ENCODE peak calls at places on chromosomes 11 and 22, in four cellular contexts. C, I, H and E are unnamed samples.

GRCh38 chr22:46968359-46968740 is 205.9 kb downstream of the TBC1D22A start:
- DNase-seq in C (no peak), I (no peak), H (no peak), E (no peak)

GRCh38 chr11:12087075-12087775 is 23.2 kb upstream of the MICAL2 start:
- DNase-seq in C (peak; percentile 90), I (peak; percentile 71), H (peak; percentile 87), E (no peak)

GRCh38 chr22:21013742-21014201 is 1.2 kb upstream of the P2RX6 start:
- DNase-seq in C (no peak), I (no peak), H (no peak), E (no peak)

GRCh38 chr22:38718414-38718813 is 12.7 kb downstream of the GTPBP1 start:
- DNase-seq in C (peak; percentile 96), I (peak; percentile 66), H (peak; percentile 76), E (peak; percentile 86)

GRCh38 chr11:208177-208916 is 839 bp downstream of the RIC8A start:
- DNase-seq in C (peak; percentile 93), I (peak; percentile 50), H (peak; percentile 74), E (peak; percentile 93)

GRCh38 chr11:77101043-77101537 is 1.6 kb upstream of the OMP start:
- DNase-seq in C (peak; percentile 65), I (no peak), H (peak; percentile 23), E (no peak)

GRCh38 chr11:126053340-126054286 is 9.1 kb downstream of the CDON start:
- DNase-seq in C (no peak), I (no peak), H (no peak), E (no peak)

GRCh38 chr11:122659676-122660571 is 4.4 kb downstream of the UBASH3B start:
- DNase-seq in C (no peak), I (no peak), H (no peak), E (no peak)

GRCh38 chr22:32426881-32427280 is 14.8 kb upstream of the RTCB start:
- DNase-seq in C (no peak), I (no peak), H (no peak), E (no peak)

GRCh38 chr11:47991266-47991830 is 11.0 kb downstream of the PTPRJ start:
- DNase-seq in C (no peak), I (peak; percentile 56), H (peak; percentile 67), E (peak; percentile 59)

GRCh38 chr22:40218723-40219294 is 41.1 kb downstream of the TNRC6B start:
- DNase-seq in C (no peak), I (no peak), H (no peak), E (peak; percentile 46)

GRCh38 chr11:926341-926916 is 759 bp downstream of the AP2A2 start:
- DNase-seq in C (peak; percentile 85), I (peak; percentile 59), H (peak; percentile 66), E (peak; percentile 60)

GRCh38 chr11:133778161-133778560 is 67.2 kb downstream of the SPATA19 start:
- DNase-seq in C (no peak), I (no peak), H (no peak), E (no peak)

GRCh38 chr11:3109434-3109833 is 52.2 kb upstream of the CARS1 start:
- DNase-seq in C (no peak), I (no peak), H (no peak), E (no peak)

GRCh38 chr22:39148727-39149535 is 3.5 kb downstream of the CBX7 start:
- DNase-seq in C (no peak), I (no peak), H (no peak), E (peak; percentile 22)

GRCh38 chr11:61650781-61651571 is 29.2 kb upstream of the DAGLA start:
- DNase-seq in C (no peak), I (no peak), H (no peak), E (peak; percentile 62)

GRCh38 chr11:627273-627585 is 248 bp upstream of the SCT start:
- DNase-seq in C (no peak), I (no peak), H (no peak), E (no peak)

GRCh38 chr22:36819112-36819511 is 2.3 kb upstream of the PVALB start:
- DNase-seq in C (no peak), I (no peak), H (no peak), E (no peak)

GRCh38 chr11:69352715-69353325 is 58.9 kb downstream of the MYEOV start:
- DNase-seq in C (peak; percentile 95), I (peak; percentile 97), H (peak; percentile 93), E (peak; percentile 54)

GRCh38 chr11:12291313-12291712 is 86.1 kb upstream of the PARVA start:
- DNase-seq in C (no peak), I (no peak), H (no peak), E (no peak)

DNA sequence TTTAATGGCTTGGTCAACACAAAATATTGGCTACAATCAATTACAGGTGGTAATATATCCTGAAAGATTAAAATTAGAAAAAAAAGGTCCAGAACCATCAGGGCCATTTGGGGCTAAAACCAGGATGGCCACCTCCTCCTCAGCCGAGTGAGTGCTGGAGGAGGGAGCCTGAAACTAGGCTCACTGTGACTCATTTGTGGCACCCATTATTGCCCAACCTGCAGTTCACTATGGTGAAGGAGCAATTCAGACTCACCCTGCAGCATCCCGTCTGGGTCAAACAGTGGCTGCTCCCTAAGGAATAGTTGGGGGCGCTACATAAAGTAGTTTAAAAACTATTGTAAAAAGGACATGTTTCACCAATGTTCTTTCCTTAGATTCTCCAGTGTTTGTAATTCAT is 60.7 kb downstream of the GLYATL1 start:
- DNase-seq in C (peak; percentile 9), I (no peak), H (peak; percentile 21), E (no peak)
- H3K27me3 ChIP-seq in C (no peaks in the 10 kb centered on the region), I (no peaks in the 10 kb centered on the region), H (peaks cover 2% of the 10 kb centered on the region), E (no peaks in the 10 kb centered on the region)

DNA sequence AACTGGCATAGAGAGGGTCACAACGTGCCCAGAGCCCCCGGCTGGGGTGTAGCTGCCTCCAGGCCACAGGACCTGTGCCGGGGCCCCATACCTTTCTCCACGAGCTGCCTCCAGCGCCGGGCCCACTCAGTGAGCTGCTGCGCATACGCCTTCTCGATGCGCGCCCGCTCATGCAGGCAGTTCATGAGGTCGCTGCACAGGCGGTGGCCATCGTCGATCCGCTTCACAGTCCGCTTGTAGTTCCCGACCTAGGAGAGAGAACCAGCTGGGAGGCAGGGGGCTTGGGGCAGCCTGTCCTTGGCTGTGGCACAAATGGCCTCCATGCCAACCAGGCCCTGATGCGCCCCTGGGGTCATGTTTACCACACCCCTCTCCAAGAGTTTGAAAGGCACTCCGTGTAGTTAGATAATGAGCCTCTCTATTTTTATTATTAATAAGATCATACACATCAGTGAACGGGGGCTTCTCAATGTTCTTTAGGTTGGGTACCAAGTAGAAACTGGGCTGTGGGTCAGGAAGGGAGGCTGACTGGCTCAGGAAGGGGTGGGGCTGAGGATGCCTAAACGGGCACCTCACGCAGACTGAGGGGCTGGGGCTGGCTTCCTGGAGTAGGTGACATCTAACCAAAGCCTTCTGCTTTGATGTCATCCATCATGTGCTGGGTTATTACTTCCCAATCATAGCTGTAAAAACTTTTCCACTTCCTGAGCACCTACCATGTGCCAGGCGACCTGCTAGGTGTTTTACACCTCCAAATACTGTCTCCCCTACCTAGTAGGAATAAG is 36.5 kb upstream of the ARFGAP3 start:
- DNase-seq in C (no peak), I (no peak), H (no peak), E (no peak)
- H3K4me2 ChIP-seq in C (no peak overlapping the region), I (no peak overlapping the region), H (no peak overlapping the region), E (no peak overlapping the region)

DNA sequence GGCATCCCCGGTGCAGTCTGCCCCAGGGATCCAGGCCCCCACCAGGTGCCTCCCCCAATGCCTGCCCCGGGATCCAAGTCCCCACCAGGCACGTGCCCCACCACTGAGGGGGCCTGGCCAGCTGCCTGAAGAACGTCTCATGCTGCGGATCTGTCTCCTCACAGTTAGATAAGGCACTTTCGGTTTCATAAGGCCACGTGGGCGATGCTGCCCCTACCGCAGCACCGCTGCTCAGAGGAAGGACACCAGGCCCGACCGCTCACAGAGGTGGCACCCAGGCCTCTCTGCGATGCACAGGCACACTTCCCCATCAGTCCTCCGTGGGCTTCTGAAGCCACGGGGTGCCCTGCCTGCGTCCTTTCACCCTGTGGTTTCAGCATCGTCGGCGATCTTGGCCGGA is 68.1 kb upstream of the BID start:
- DNase-seq in C (no peak), I (no peak), H (no peak), E (no peak)
- TF ChIP-seq EZH2 in C (no peak), I (no peak), H (no peak), E (no peak)

DNA sequence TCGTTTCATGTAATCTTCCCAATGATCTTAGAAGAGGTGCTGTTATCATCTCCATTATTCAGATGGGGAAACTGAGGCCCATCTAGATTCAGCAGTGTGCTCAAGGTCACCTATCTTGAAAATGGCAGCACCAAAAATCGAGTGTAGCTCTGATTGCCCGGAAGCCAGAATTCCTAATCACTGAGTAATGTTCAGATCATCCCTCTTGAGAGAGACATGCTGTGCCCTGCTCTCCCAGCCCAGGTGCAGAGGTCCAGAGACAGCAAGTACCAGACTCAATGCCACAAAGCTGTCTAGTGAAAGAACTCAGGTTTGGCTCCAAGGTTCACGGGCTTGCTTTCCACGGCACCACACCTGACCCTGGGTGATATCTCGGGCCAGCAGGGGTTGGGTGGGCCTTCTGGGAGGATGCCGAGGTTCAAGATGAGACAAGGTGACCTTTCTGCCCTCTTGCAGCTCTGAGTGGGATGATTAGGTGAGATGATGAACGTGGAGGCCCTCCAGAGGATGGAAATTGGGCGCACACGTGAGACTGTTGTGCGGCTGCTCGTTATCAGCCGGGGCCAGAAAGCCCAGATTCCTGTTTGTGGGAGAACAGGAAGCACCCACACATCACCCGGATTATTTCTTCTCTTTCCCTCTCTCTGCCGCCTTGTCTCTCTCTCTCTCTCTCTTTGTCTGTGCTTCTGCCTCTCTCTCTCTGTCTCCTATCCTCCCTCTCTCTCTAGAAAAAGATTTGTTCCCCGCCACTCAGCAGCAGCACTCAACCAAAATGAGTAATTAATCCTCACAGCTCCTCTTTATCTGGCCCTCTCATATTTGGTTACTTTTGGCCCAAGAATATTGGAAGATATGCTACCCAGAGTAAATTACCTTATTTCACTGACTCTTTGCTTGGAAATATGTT is 19.0 kb upstream of the RASD2 start:
- DNase-seq in C (no peak), I (no peak), H (peak; percentile 38), E (no peak)
- H3K27me3 ChIP-seq in C (no peaks in the 10 kb centered on the region), I (peaks cover 28% of the 10 kb centered on the region), H (no peaks in the 10 kb centered on the region), E (peaks cover 3% of the 10 kb centered on the region)

DNA sequence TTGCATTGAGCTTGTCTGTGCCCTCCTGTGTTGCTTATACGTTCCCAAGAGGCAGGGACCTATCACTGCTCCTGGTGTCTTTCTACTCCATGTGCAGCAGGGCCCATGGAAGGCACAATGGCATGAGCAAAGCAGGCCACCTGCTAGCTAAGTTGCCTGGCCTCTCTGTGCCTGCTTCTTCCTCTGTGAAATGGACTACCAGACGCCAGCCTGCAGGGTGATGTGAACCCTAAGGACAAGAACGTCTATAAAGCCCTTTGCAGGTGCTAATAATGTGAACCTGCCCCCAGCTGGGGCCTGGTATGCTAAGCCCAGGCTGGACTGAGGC is 4.1 kb downstream of the GUCD1 start:
- DNase-seq in C (no peak), I (no peak), H (no peak), E (no peak)
- H3K4me2 ChIP-seq in C (no peak overlapping the region), I (no peak overlapping the region), H (no peak overlapping the region), E (no peak overlapping the region)

GRCh38 chr11:16925495-16926065 is 88.6 kb downstream of the PLEKHA7 start:
- DNase-seq in C (peak; percentile 62), I (peak; percentile 29), H (peak; percentile 75), E (peak; percentile 80)
- TF ChIP-seq EZH2 in C (no peak), I (no peak), H (no peak), E (no peak)

GRCh38 chr11:44303401-44303938 is 6.5 kb downstream of the ALX4 start:
- DNase-seq in C (no peak), I (no peak), H (no peak), E (no peak)
- H3K27me3 ChIP-seq in C (peaks cover 63% of the 10 kb centered on the region), I (peaks cover 67% of the 10 kb centered on the region), H (peaks cover 34% of the 10 kb centered on the region), E (peaks cover 90% of the 10 kb centered on the region)

GRCh38 chr22:49950396-49950994 is 10.1 kb upstream of the PIM3 start:
- DNase-seq in C (no peak), I (no peak), H (no peak), E (no peak)
- H3K4me2 ChIP-seq in C (no peak overlapping the region), I (no peak overlapping the region), H (no peak overlapping the region), E (peak overlapping the region; percentile 56)